ENCODE peak calls at places on chromosome 7, in nine cellular contexts. P is astrocyte of the spinal cord; J is lower leg skin; L is fibroblast of lung; V is nephron progenitor cell; W is AG04450; G is CD8-positive, alpha-beta T cell; M is GM12865; D is AG09309. B is an unnamed sample.
A peak's percentile ranks its signal among the peaks of the same experiment; 100 is the strongest.

GRCh38 chr7:64614812-64615211 is 51.1 kb upstream of the ZNF107 start:
- DNase-seq in W (no peak), P (no peak), L (no peak), M (no peak), V (no peak), G (no peak), J (no peak), D (no peak), B (no peak)

GRCh38 chr7:82057476-82057875 is 287.6 kb upstream of the HGF start:
- DNase-seq in V (no peak), J (no peak), G (no peak), D (no peak), P (no peak), L (no peak), W (no peak), M (no peak), B (no peak)

GRCh38 chr7:44587843-44588711 is 6.0 kb upstream of the TMED4 start:
- DNase-seq in W (no peak), D (peak; percentile 39), J (peak; percentile 65), P (peak; percentile 72), V (no peak), L (peak; percentile 77), G (peak; percentile 70), M (peak; percentile 78), B (peak; percentile 76)

GRCh38 chr7:104656467-104656866 is 328.1 kb downstream of the LHFPL3 start:
- DNase-seq in M (no peak), V (no peak), J (no peak), W (no peak), P (no peak), L (no peak), G (no peak), D (no peak), B (peak; percentile 82)

GRCh38 chr7:111483078-111483477 is 79.2 kb downstream of the IMMP2L start:
- DNase-seq in L (no peak), P (no peak), V (no peak), M (no peak), D (no peak), G (no peak), W (no peak), J (no peak), B (no peak)

GRCh38 chr7:98251251-98251843 is 685 bp downstream of the TECPR1 start:
- DNase-seq in W (no peak), P (no peak), J (no peak), D (no peak), G (peak; percentile 50), L (peak; percentile 23), M (peak; percentile 65), V (no peak), B (no peak)

GRCh38 chr7:22013711-22014110 is 68.0 kb upstream of the CDCA7L start:
- DNase-seq in G (no peak), M (no peak), V (no peak), W (no peak), L (no peak), P (no peak), J (no peak), D (no peak), B (no peak)

GRCh38 chr7:76509931-76510877 is at the start of gene UPK3B:
- DNase-seq in M (no peak), J (no peak), G (no peak), P (peak; percentile 11), V (no peak), W (no peak), L (no peak), D (no peak), B (no peak)

GRCh38 chr7:154837622-154838021 is 165.3 kb downstream of the PAXIP1 start:
- DNase-seq in L (no peak), P (no peak), D (no peak), M (peak; percentile 38), G (no peak), V (no peak), J (no peak), W (no peak), B (no peak)

GRCh38 chr7:154835924-154836529 is 166.9 kb downstream of the PAXIP1 start:
- DNase-seq in G (no peak), W (no peak), L (no peak), D (no peak), M (no peak), J (no peak), P (no peak), V (no peak), B (no peak)

GRCh38 chr7:154833839-154834238 is 169.1 kb downstream of the PAXIP1 start:
- DNase-seq in W (no peak), V (no peak), L (no peak), P (no peak), M (no peak), J (no peak), G (no peak), D (no peak), B (no peak)

GRCh38 chr7:154837087-154837486 is 165.8 kb downstream of the PAXIP1 start:
- DNase-seq in P (no peak), G (no peak), J (no peak), V (no peak), L (no peak), D (no peak), W (no peak), M (no peak), B (no peak)

DNA sequence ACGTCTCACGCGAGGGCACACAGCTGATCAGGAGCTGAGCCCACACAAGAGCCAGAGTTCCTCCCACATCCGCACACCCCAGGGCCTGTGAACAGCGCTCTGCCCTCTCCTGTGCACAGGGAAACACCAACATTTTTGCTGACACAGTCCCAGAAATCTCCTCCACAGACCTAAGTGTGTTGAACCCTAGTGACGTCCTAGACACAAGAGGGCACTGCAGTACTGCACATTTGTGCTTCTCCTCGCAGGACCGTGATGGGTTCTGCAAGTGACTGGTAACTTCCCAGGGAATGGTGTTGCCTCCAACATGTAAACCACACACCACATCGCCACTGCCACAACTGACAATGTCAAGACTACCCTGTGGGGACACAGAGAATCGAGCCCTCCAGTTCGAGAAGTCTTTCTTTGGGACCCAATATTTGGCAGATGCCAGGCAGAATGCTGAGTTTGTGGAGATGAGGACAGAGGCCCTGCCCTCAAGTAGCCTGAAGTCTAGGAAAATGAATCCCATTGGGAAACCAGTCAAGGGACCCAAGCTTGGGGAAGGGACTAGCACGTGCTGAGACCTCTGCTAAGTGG is 170.3 kb downstream of the PAXIP1 start:
- DNase-seq in J (no peak), L (no peak), W (no peak), V (peak; percentile 21), G (no peak), P (no peak), M (peak; percentile 41), D (no peak), B (peak; percentile 9)
- TF ChIP-seq CTCF in J (no peak), L (no peak), W (no peak), V (no peak), G (no peak), P (no peak), M (peak; percentile 32), D (no peak), B (peak; percentile 25)

GRCh38 chr7:155992974-155993373 is 180.7 kb upstream of the SHH start:
- DNase-seq in J (no peak), V (no peak), G (no peak), P (no peak), M (no peak), D (no peak), W (no peak), L (no peak), B (no peak)
- TF ChIP-seq CTCF in J (no peak), V (no peak), G (no peak), P (no peak), M (no peak), D (no peak), W (no peak), L (no peak), B (no peak)

DNA sequence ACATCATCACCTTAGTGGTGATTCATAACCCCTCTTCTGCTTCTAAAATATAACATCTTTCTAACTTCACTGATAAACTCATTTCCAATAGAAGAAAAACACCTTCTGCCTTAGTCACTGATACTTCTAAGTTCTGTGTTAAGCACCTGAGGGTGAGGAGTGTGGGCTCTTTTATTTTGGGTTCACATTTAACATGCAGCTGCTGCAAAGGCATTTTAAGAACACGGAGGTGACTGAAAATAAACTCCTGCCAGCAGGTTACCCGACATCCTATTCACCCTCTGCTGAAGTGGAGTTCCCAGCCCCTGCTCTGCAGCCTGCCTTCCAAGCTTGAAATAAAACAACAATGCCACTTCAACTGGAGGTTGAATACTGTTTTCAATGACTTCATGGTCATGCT is 202.9 kb upstream of the PLXNA4 start:
- DNase-seq in G (no peak), V (no peak), J (no peak), D (no peak), P (no peak), M (no peak), L (no peak), W (no peak), B (no peak)
- TF ChIP-seq CTCF in G (no peak), V (no peak), J (no peak), D (no peak), P (no peak), M (no peak), L (no peak), W (no peak), B (no peak)

GRCh38 chr7:148290451-148291005 is 300.0 kb upstream of the C7orf33 start:
- DNase-seq in W (no peak), P (no peak), D (no peak), G (no peak), V (peak; percentile 7), M (no peak), J (no peak), L (no peak), B (no peak)

GRCh38 chr7:148288592-148289151 is 301.9 kb upstream of the C7orf33 start:
- DNase-seq in G (no peak), L (no peak), M (no peak), D (no peak), W (no peak), P (no peak), J (no peak), V (no peak), B (no peak)

GRCh38 chr7:148289630-148290029 is 300.9 kb upstream of the C7orf33 start:
- DNase-seq in V (no peak), D (no peak), L (no peak), M (no peak), J (no peak), G (no peak), P (no peak), W (no peak), B (no peak)

GRCh38 chr7:148287538-148287937 is 303.0 kb upstream of the C7orf33 start:
- DNase-seq in J (no peak), G (no peak), P (no peak), V (no peak), W (no peak), D (no peak), L (no peak), M (no peak), B (no peak)

GRCh38 chr7:148286150-148286549 is 304.4 kb upstream of the C7orf33 start:
- DNase-seq in L (no peak), G (no peak), D (no peak), V (no peak), W (no peak), M (no peak), J (no peak), P (peak; percentile 10), B (peak; percentile 44)
- TF ChIP-seq CTCF in L (no peak), G (no peak), D (no peak), V (peak; percentile 37), W (no peak), M (no peak), J (no peak), P (peak; percentile 48), B (peak; percentile 47)

B was measured in MCF 10A.